ENCODE peak calls at places on chromosomes 1 and 21, in ten cellular contexts. H is posterior cingulate gyrus; U is NCI-H1694 treated with DMSO at 0.1 percent for 48 hours; J is HFFc6; Q is fibroblast of pulmonary artery; X is HEK293T; N is AG10803; B is MM.1S; C is IMR-90; T is stimulated activated naive CD4-positive, alpha-beta T cell. G is an unnamed sample.

GRCh38 chr1:242890211-242890741 is 364.8 kb downstream of the CEP170 start:
- DNase-seq in U (no peak), B (no peak), X (no peak), T (no peak), N (no peak), Q (no peak), C (no peak), J (no peak), H (no peak), G (no peak)

GRCh38 chr1:21664806-21665588 is 4.2 kb downstream of the RAP1GAP start:
- DNase-seq in Q (no peak), B (no peak), C (no peak), T (no peak), H (no peak), X (no peak), U (no peak), J (no peak), N (no peak), G (no peak)

GRCh38 chr1:27521336-27522147 is 31.6 kb upstream of the WASF2 start:
- DNase-seq in H (peak), J (no peak), Q (no peak), T (peak), B (no peak), N (no peak), U (peak), C (no peak), X (no peak), G (no peak)

GRCh38 chr21:42316891-42317290 is 1.7 kb upstream of the TFF3 start:
- DNase-seq in H (no peak), B (no peak), C (no peak), U (no peak), X (no peak), T (no peak), Q (no peak), J (no peak), N (no peak), G (no peak)

GRCh38 chr1:231423648-231424047 is 1.6 kb upstream of the EGLN1 start:
- DNase-seq in N (no peak), C (no peak), X (no peak), J (peak), H (no peak), Q (no peak), U (no peak), B (no peak), T (no peak), G (no peak)

GRCh38 chr1:151175910-151176309 is at the start of gene TMOD4:
- DNase-seq in T (no peak), B (no peak), U (peak), J (no peak), X (peak), H (no peak), C (peak), N (peak), Q (peak), G (peak)

GRCh38 chr1:53085405-53085804 is 23.4 kb downstream of the PODN start:
- DNase-seq in T (no peak), J (no peak), Q (no peak), H (no peak), U (no peak), X (no peak), B (no peak), C (no peak), N (no peak), G (no peak)

GRCh38 chr1:43315481-43315880 is 14.7 kb downstream of the TIE1 start:
- DNase-seq in U (no peak), X (no peak), N (no peak), H (peak), C (no peak), B (no peak), T (no peak), Q (no peak), J (no peak), G (no peak)

GRCh38 chr1:231390071-231390470 is 32.0 kb downstream of the EGLN1 start:
- DNase-seq in U (no peak), T (no peak), Q (peak), N (peak), B (no peak), X (no peak), J (peak), C (peak), H (no peak), G (peak)

GRCh38 chr1:94514095-94514727 is 27.3 kb downstream of the F3 start:
- DNase-seq in Q (peak), T (no peak), U (peak), C (peak), B (no peak), H (no peak), N (no peak), J (no peak), X (peak), G (peak)

GRCh38 chr1:209643295-209644020 is 8.8 kb downstream of the LAMB3 start:
- DNase-seq in Q (peak), U (no peak), H (no peak), B (no peak), N (peak), T (no peak), X (no peak), C (no peak), J (no peak), G (peak)

GRCh38 chr1:215290018-215290417 is 207.5 kb downstream of the KCNK2 start:
- DNase-seq in J (peak), H (no peak), B (no peak), N (peak), T (no peak), C (peak), U (no peak), Q (no peak), X (no peak), G (no peak)

GRCh38 chr21:27725916-27726315 is 759.0 kb upstream of the ADAMTS5 start:
- DNase-seq in J (no peak), T (no peak), C (peak), Q (no peak), N (no peak), B (no peak), U (no peak), H (no peak), X (no peak), G (no peak)

GRCh38 chr1:149888160-149888998 is 11.0 kb upstream of the BOLA1 start:
- DNase-seq in U (peak), C (peak), N (peak), Q (peak), T (no peak), X (peak), J (no peak), B (peak), H (no peak), G (peak)

GRCh38 chr1:160206421-160207117 is 1.4 kb downstream of the PEA15 start:
- DNase-seq in C (peak), Q (peak), J (peak), X (no peak), N (peak), H (no peak), B (no peak), U (no peak), T (no peak), G (peak)

GRCh38 chr1:82388679-82389078 is 587.9 kb downstream of the ADGRL2 start:
- DNase-seq in J (no peak), B (no peak), T (no peak), H (no peak), X (no peak), U (no peak), C (peak), N (no peak), Q (peak), G (peak)

GRCh38 chr1:167165948-167166702 is 54.6 kb upstream of the POU2F1 start:
- DNase-seq in T (no peak), X (peak), N (no peak), U (peak), Q (no peak), C (no peak), H (no peak), J (no peak), B (no peak), G (no peak)

GRCh38 chr1:211420389-211420788 is 71.6 kb downstream of the RD3 start:
- DNase-seq in B (no peak), U (no peak), Q (peak), H (no peak), N (peak), T (no peak), C (peak), J (peak), X (peak), G (no peak)

GRCh38 chr1:218383681-218384080 is 38.5 kb downstream of the TGFB2 start:
- DNase-seq in Q (peak), N (no peak), J (no peak), T (no peak), B (no peak), U (no peak), X (no peak), C (no peak), H (no peak), G (peak)